ENCODE peak calls at places on chromosome 17, in nine cellular contexts. X is breast epithelium; N is fibroblast of lung; J is GM23248; B is right lobe of liver; F is tibial nerve; A is CD8-positive, alpha-beta memory T cell; S is neural progenitor cell; P is ovary. R is an unnamed sample.

GRCh38 chr17:44614862-44615261 is 41.4 kb upstream of the MEIOC start:
- DNase-seq in B (peak), J (no peak), X (no peak), F (no peak), S (no peak), A (no peak), P (no peak), N (no peak), R (no peak)

GRCh38 chr17:77160032-77160876 is 19.5 kb downstream of the SEC14L1 start:
- DNase-seq in B (no peak), J (no peak), P (no peak), X (no peak), A (no peak), N (no peak), S (no peak), F (no peak), R (no peak)

GRCh38 chr17:38729886-38730525 is at the start of gene CISD3:
- DNase-seq in B (peak), N (peak), S (peak), X (peak), P (peak), A (peak), F (peak), J (peak), R (peak)

GRCh38 chr17:31357831-31358400 is 33.6 kb upstream of the RAB11FIP4 start:
- DNase-seq in X (no peak), B (no peak), N (no peak), S (no peak), J (no peak), F (no peak), A (no peak), P (no peak), R (no peak)

GRCh38 chr17:53844476-53845107 is 21.9 kb downstream of the KIF2B start:
- DNase-seq in N (no peak), B (no peak), X (no peak), F (no peak), A (no peak), S (no peak), J (no peak), P (no peak), R (no peak)

GRCh38 chr17:40016692-40017000 is 1.4 kb downstream of the CSF3 start:
- DNase-seq in X (no peak), B (no peak), N (no peak), F (no peak), J (no peak), A (no peak), S (no peak), P (peak), R (no peak)

GRCh38 chr17:61409301-61410099 is 9.9 kb downstream of the TBX2 start:
- DNase-seq in B (peak), N (peak), X (peak), J (peak), A (peak), P (peak), S (peak), F (no peak), R (no peak)

GRCh38 chr17:32481193-32481592 is 5.6 kb upstream of the CDK5R1 start:
- DNase-seq in F (no peak), S (no peak), J (no peak), B (no peak), P (no peak), N (no peak), X (no peak), A (no peak), R (no peak)

GRCh38 chr17:42361781-42362186 is 26.5 kb downstream of the STAT3 start:
- DNase-seq in S (no peak), X (no peak), N (no peak), J (no peak), F (no peak), A (peak), P (no peak), B (no peak), R (no peak)

GRCh38 chr17:63634816-63635215 is 12.6 kb downstream of the MAP3K3 start:
- DNase-seq in P (no peak), S (no peak), N (no peak), X (no peak), J (no peak), A (no peak), B (no peak), F (no peak), R (no peak)

GRCh38 chr17:41523787-41524186 is 4.3 kb downstream of the KRT19 start:
- DNase-seq in S (no peak), P (peak), X (no peak), N (no peak), F (no peak), B (no peak), J (no peak), A (no peak), R (no peak)

GRCh38 chr17:69474171-69474831 is 59.8 kb downstream of the MAP2K6 start:
- DNase-seq in P (no peak), F (no peak), J (peak), N (no peak), A (no peak), S (peak), X (no peak), B (no peak), R (no peak)

GRCh38 chr17:521561-522325 is 169.1 kb upstream of the RPH3AL start:
- DNase-seq in A (no peak), P (no peak), X (no peak), J (no peak), B (no peak), N (peak), S (no peak), F (no peak), R (no peak)

GRCh38 chr17:30831257-30831656 is 509 bp upstream of the ATAD5 start:
- DNase-seq in F (no peak), X (no peak), B (no peak), P (no peak), A (no peak), N (peak), J (peak), S (peak), R (no peak)

GRCh38 chr17:77794846-77795245 is 163.7 kb upstream of the TNRC6C start:
- DNase-seq in S (no peak), B (no peak), X (no peak), P (no peak), F (no peak), A (no peak), J (no peak), N (no peak), R (no peak)

GRCh38 chr17:64216385-64217248 is 46.4 kb downstream of the TEX2 start:
- DNase-seq in X (no peak), A (no peak), J (peak), N (peak), S (peak), F (no peak), P (peak), B (peak), R (no peak)

GRCh38 chr17:74213897-74214386 is 571 bp downstream of the TTYH2 start:
- DNase-seq in X (no peak), S (peak), A (no peak), P (peak), N (no peak), J (no peak), F (no peak), B (no peak), R (no peak)

GRCh38 chr17:82283208-82283749 is 9.8 kb upstream of the CSNK1D start:
- DNase-seq in F (no peak), P (no peak), S (no peak), N (peak), A (no peak), J (peak), B (no peak), X (no peak), R (no peak)

GRCh38 chr17:42067371-42068180 is 17.2 kb upstream of the C17orf113 start:
- DNase-seq in X (peak), S (peak), N (peak), P (peak), J (peak), A (peak), B (peak), F (peak), R (peak)

GRCh38 chr17:1847191-1847590 is 17.4 kb downstream of the RPA1 start:
- DNase-seq in B (no peak), F (no peak), N (no peak), S (no peak), P (no peak), X (no peak), J (no peak), A (no peak), R (no peak)

GRCh38 chr17:80826955-80827645 is 164.5 kb upstream of the CHMP6 start:
- DNase-seq in F (peak), N (peak), X (peak), B (peak), A (no peak), S (peak), J (peak), P (peak), R (peak)

GRCh38 chr17:42706732-42707131 is 24.4 kb downstream of the CNTNAP1 start:
- DNase-seq in J (no peak), B (no peak), A (peak), X (no peak), P (no peak), S (no peak), N (no peak), F (no peak), R (no peak)

GRCh38 chr17:31413871-31414589 is 22.6 kb downstream of the RAB11FIP4 start:
- DNase-seq in N (peak), P (no peak), X (no peak), A (no peak), B (peak), S (peak), F (no peak), J (peak), R (peak)

GRCh38 chr17:31534223-31534888 is 142.9 kb downstream of the RAB11FIP4 start:
- DNase-seq in A (no peak), N (peak), S (no peak), F (no peak), J (peak), X (no peak), B (no peak), P (no peak), R (no peak)

GRCh38 chr17:28623696-28624095 is 9.7 kb upstream of the RSKR start:
- DNase-seq in B (no peak), S (no peak), N (no peak), X (no peak), P (no peak), F (no peak), A (no peak), J (no peak), R (no peak)

GRCh38 chr17:58989629-58990028 is 117.1 kb downstream of the TRIM37 start:
- DNase-seq in P (no peak), F (no peak), X (no peak), S (no peak), B (no peak), J (no peak), A (no peak), N (no peak), R (no peak)

GRCh38 chr17:66445229-66445628 is 142.8 kb downstream of the PRKCA start:
- DNase-seq in F (no peak), A (no peak), P (no peak), B (no peak), N (peak), S (no peak), J (peak), X (no peak), R (no peak)

GRCh38 chr17:2695243-2695960 is 16.2 kb downstream of the CLUH start:
- DNase-seq in S (no peak), J (no peak), N (no peak), X (peak), P (peak), F (no peak), A (no peak), B (no peak), R (peak)

DNA sequence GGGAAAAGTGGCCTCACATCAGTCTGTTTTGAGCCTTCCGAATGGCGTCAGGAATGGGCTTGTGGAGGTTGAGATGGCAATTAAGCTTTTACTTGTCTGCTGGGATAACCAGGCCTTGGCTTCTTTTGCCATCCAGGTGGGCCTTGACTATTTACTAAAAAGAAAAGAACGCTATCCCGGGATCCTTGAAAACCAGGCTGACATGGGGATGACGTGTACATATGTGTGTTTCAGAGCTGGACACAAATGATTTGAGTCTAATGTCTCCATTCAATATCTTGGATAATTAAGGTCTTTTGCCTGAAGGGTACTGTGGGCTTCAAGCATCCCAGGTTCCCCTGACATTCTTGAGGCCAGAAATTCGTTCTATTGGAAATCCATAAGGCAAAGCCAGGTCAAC is 32.6 kb upstream of the HOXB13 start:
- DNase-seq in P (no peak), N (no peak), X (no peak), B (no peak), A (no peak), F (no peak), S (no peak), J (no peak), R (no peak)
- H3K27ac ChIP-seq in P (no peak), N (no peak), X (no peak), B (no peak), A (no peak), F (no peak), S (no peak), J (no peak), R (no peak)

GRCh38 chr17:3732171-3732570 is 8.5 kb downstream of the HASPIN start:
- DNase-seq in A (no peak), F (no peak), X (no peak), J (no peak), B (no peak), N (no peak), S (no peak), P (no peak), R (no peak)
- H3K4me3 ChIP-seq in A (no peak), F (no peak), X (no peak), J (no peak), B (no peak), N (no peak), S (no peak), P (no peak), R (no peak)

GRCh38 chr17:50180066-50180465 is 14.3 kb downstream of the SGCA start:
- DNase-seq in B (no peak), X (no peak), A (no peak), J (no peak), N (peak), F (no peak), P (no peak), S (no peak), R (no peak)

GRCh38 chr17:50182783-50183438 is 17.1 kb downstream of the SGCA start:
- DNase-seq in B (peak), P (no peak), X (no peak), N (peak), F (no peak), S (no peak), A (no peak), J (peak), R (no peak)

GRCh38 chr17:50181155-50181554 is 15.3 kb downstream of the SGCA start:
- DNase-seq in X (no peak), P (no peak), J (no peak), F (no peak), S (no peak), B (no peak), A (no peak), N (no peak), R (peak)

GRCh38 chr17:50180593-50180992 is 14.8 kb downstream of the SGCA start:
- DNase-seq in X (no peak), F (no peak), A (no peak), P (no peak), J (no peak), S (no peak), B (peak), N (peak), R (no peak)

GRCh38 chr17:50181601-50182345 is 16.0 kb downstream of the SGCA start:
- DNase-seq in N (peak), P (no peak), F (no peak), J (peak), X (no peak), S (no peak), A (no peak), B (peak), R (no peak)
- H3K27ac ChIP-seq in N (peak), P (no peak), F (peak), J (peak), X (peak), S (no peak), A (no peak), B (no peak), R (peak)

DNA sequence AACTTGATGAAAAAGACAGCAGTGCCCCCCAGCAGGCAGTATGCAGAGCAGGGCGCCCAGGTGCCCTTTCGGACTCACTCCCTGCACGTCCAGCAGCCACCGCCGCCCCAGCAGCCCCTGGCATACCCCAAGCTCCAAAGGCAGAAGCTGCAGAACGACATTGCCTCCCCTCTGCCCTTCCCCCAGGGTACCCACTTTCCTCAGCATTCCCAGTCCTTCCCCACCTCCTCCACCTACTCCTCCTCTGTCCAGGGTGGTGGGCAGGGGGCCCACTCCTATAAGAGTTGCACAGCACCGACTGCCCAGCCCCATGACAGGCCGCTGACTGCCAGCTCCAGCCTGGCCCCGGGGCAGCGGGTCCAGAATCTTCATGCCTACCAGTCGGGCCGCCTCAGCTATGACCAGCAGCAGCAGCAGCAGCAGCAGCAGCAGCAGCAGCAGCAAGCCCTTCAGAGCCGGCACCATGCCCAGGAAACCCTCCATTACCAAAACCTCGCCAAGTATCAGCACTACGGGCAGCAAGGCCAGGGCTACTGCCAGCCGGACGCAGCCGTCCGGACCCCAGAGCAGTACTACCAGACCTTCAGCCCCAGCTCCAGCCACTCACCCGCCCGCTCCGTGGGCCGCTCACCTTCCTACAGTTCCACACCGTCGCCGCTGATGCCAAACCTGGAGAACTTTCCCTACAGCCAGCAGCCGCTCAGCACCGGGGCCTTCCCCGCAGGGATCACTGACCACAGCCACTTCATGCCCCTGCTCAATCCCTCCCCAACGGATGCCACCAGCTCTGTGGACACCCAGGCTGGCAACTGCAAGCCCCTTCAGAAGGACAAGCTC is 43.2 kb downstream of the SREBF1 start:
- DNase-seq in J (no peak), F (no peak), N (no peak), S (no peak), B (no peak), P (no peak), A (no peak), X (no peak), R (no peak)
- H3K4me3 ChIP-seq in J (no peak), F (no peak), N (no peak), S (no peak), B (no peak), P (no peak), A (no peak), X (no peak), R (no peak)

GRCh38 chr17:19388791-19389190 is 1.8 kb upstream of the MFAP4 start:
- DNase-seq in F (no peak), S (no peak), P (no peak), N (peak), B (no peak), A (no peak), X (no peak), J (no peak), R (peak)
- H3K27ac ChIP-seq in F (peak), S (no peak), P (no peak), N (no peak), B (no peak), A (no peak), X (peak), J (no peak), R (peak)

DNA sequence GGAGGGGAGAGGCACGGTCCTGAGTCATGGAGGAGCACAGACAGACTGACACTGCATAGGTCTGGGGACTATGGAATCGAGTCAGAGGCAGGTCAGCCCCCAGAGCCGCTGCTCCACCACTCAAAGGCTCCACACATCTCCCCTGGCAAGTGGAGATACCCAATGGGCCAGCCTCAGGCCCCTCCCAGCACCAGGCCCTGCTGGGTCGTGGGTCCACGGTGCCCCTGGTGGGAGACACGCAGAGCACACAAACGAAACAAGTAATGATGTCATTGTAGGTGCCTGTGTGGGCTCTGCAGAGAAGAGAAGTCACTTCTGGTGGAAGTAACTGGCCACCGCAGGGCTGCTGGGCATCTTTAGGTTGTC is 59.4 kb upstream of the ENPP7 start:
- DNase-seq in B (no peak), F (no peak), J (no peak), A (no peak), N (no peak), P (no peak), X (peak), S (no peak), R (no peak)
- H3K4me3 ChIP-seq in B (no peak), F (no peak), J (no peak), A (no peak), N (no peak), P (no peak), X (no peak), S (no peak), R (no peak)

GRCh38 chr17:57415737-57416354 is 159.5 kb downstream of the MSI2 start:
- DNase-seq in A (no peak), B (no peak), F (no peak), S (no peak), J (no peak), N (no peak), X (no peak), P (no peak), R (no peak)
- H3K27ac ChIP-seq in A (no peak), B (no peak), F (no peak), S (no peak), J (no peak), N (no peak), X (no peak), P (no peak), R (no peak)

DNA sequence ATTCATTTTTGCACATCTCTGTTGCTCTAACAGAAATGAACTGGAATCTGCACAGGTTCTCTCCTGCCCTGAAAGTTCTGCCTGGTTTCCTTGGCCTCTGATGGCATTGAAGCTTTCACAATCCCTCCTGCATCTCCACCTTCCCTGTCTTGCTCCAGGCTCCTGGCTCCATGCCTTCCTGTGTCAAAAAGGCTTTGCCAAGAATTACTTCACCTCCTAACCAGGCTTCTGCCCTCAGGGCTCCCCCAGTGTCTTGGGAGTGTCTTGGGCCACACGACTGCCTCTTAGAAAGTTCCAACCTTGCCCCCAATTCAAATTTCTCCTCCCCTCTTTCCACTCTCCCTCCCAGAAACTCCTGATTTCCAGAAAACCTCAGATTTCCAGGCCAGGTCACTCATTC is 37.0 kb upstream of the DNAH9 start:
- DNase-seq in P (no peak), J (no peak), F (no peak), S (no peak), A (no peak), B (no peak), N (no peak), X (no peak), R (no peak)
- H3K4me3 ChIP-seq in P (no peak), J (no peak), F (no peak), S (no peak), A (no peak), B (no peak), N (no peak), X (no peak), R (no peak)

GRCh38 chr17:36498155-36498554 is 11.7 kb downstream of the ZNHIT3 start:
- DNase-seq in A (no peak), S (no peak), X (no peak), B (no peak), F (no peak), P (no peak), J (no peak), N (no peak), R (no peak)
- H3K27ac ChIP-seq in A (no peak), S (no peak), X (no peak), B (no peak), F (no peak), P (no peak), J (no peak), N (no peak), R (peak)

GRCh38 chr17:8163978-8164814 is 1.4 kb upstream of the VAMP2 start:
- DNase-seq in A (peak), S (no peak), X (no peak), J (peak), B (no peak), P (peak), N (peak), F (no peak), R (peak)
- H3K4me3 ChIP-seq in A (peak), S (peak), X (peak), J (peak), B (no peak), P (no peak), N (no peak), F (no peak), R (peak)

R was measured in dorsolateral prefrontal cortex.